ENCODE peak calls at places on chromosomes 4 and X, in six cellular contexts. Q is DMS153, I is amygdala, X is PC-9, D is upper lobe of right lung, Y is NCI-H345. K is an unnamed sample.

GRCh38 chrX:42149281-42149680 is 225.9 kb upstream of the CASK start:
- DNase-seq in Q (no peak), I (no peak), X (no peak), D (no peak), Y (no peak), K (no peak)

GRCh38 chr4:103067841-103068547 is 8.6 kb downstream of the SLC9B2 start:
- DNase-seq in Q (no peak), I (no peak), X (no peak), D (no peak), Y (no peak), K (no peak)

GRCh38 chr4:170109586-170110289 is 20.0 kb upstream of the AADAT start:
- DNase-seq in Q (no peak), I (no peak), X (no peak), D (no peak), Y (no peak), K (no peak)

GRCh38 chrX:97740044-97740443 is 856.3 kb downstream of the RPA4 start:
- DNase-seq in Q (no peak), I (no peak), X (no peak), D (no peak), Y (no peak), K (no peak)

GRCh38 chrX:24148535-24149345 is 789 bp upstream of the ZFX start:
- DNase-seq in Q (no peak), I (peak), X (no peak), D (no peak), Y (peak), K (peak)

GRCh38 chr4:168797176-168797575 is 212.9 kb downstream of the CBR4 start:
- DNase-seq in Q (no peak), I (no peak), X (no peak), D (no peak), Y (no peak), K (no peak)

GRCh38 chr4:26015133-26015651 is 101.2 kb downstream of the SMIM20 start:
- DNase-seq in Q (no peak), I (no peak), X (no peak), D (no peak), Y (no peak), K (no peak)

GRCh38 chr4:130233377-130234047 is 1137.6 kb downstream of the C4orf33 start:
- DNase-seq in Q (no peak), I (no peak), X (no peak), D (no peak), Y (no peak), K (peak)

GRCh38 chr4:46781434-46782092 is 127.5 kb downstream of the COX7B2 start:
- DNase-seq in Q (no peak), I (no peak), X (no peak), D (no peak), Y (no peak), K (no peak)